ENCODE peak calls at places on chromosomes 3 and 15, in eight cellular contexts. I, G, B, A, O, C, T and X are unnamed samples.

GRCh38 chr3:142809259-142809658 is 79.6 kb downstream of the PCOLCE2 start:
- DNase-seq in G (no peak), B (no peak), C (no peak), I (no peak), A (no peak), T (no peak), O (no peak), X (no peak)

GRCh38 chr15:70584838-70585706 is 178.3 kb downstream of the UACA start:
- DNase-seq in T (no peak), C (peak), O (no peak), I (no peak), G (peak), B (no peak), A (no peak), X (peak)

GRCh38 chr3:150333482-150333881 is 74.6 kb upstream of the TSC22D2 start:
- DNase-seq in G (peak), I (no peak), O (no peak), A (no peak), T (no peak), C (no peak), B (no peak), X (no peak)

GRCh38 chr15:96087180-96087886 is 243.2 kb upstream of the NR2F2 start:
- DNase-seq in I (no peak), B (no peak), G (peak), O (no peak), A (no peak), T (no peak), C (no peak), X (no peak)

GRCh38 chr15:60735559-60736047 is 256.7 kb upstream of the ICE2 start:
- DNase-seq in B (no peak), T (no peak), A (no peak), C (no peak), I (no peak), O (no peak), G (no peak), X (no peak)

GRCh38 chr3:24149032-24149431 is 203.9 kb downstream of the NR1D2 start:
- DNase-seq in A (no peak), I (no peak), C (no peak), G (peak), O (no peak), T (no peak), B (no peak), X (peak)

GRCh38 chr3:160686955-160687535 is 10.1 kb downstream of the ARL14 start:
- DNase-seq in A (no peak), G (no peak), O (peak), B (no peak), C (peak), I (peak), T (no peak), X (peak)

GRCh38 chr3:113758389-113759029 is 11.7 kb downstream of the ATP6V1A start:
- DNase-seq in O (peak), A (no peak), T (no peak), G (no peak), B (no peak), I (peak), C (peak), X (peak)

GRCh38 chr3:37217098-37217849 is 42.9 kb upstream of the LRRFIP2 start:
- DNase-seq in T (no peak), I (no peak), G (no peak), A (peak), C (no peak), B (no peak), O (no peak), X (no peak)

GRCh38 chr3:134361162-134361831 is 12.9 kb downstream of the AMOTL2 start:
- DNase-seq in C (no peak), T (no peak), O (no peak), B (no peak), A (no peak), G (peak), I (no peak), X (no peak)

GRCh38 chr3:48404440-48405342 is 25.2 kb downstream of the PLXNB1 start:
- DNase-seq in B (no peak), C (no peak), I (no peak), T (peak), G (no peak), A (peak), O (no peak), X (no peak)

GRCh38 chr3:65953881-65954733 is 84.6 kb downstream of the MAGI1 start:
- DNase-seq in B (no peak), O (no peak), A (peak), I (peak), C (peak), G (peak), T (no peak), X (no peak)

GRCh38 chr3:146929696-146930095 is 324.6 kb upstream of the PLSCR5 start:
- DNase-seq in G (no peak), O (peak), T (no peak), I (no peak), C (no peak), A (no peak), B (no peak), X (no peak)

GRCh38 chr15:65032823-65033537 is 3.5 kb upstream of the MTFMT start:
- DNase-seq in C (peak), O (peak), A (peak), B (peak), T (no peak), G (peak), I (peak), X (peak)

GRCh38 chr3:10189557-10190374 is 25.0 kb downstream of the IRAK2 start:
- DNase-seq in O (peak), C (peak), I (peak), T (peak), G (no peak), A (peak), B (peak), X (peak)

GRCh38 chr15:62469874-62470688 is 305.0 kb upstream of the C2CD4B start:
- DNase-seq in T (peak), A (peak), C (peak), O (peak), I (peak), G (peak), B (no peak), X (peak)

GRCh38 chr3:13518516-13519351 is 30.2 kb upstream of the FBLN2 start:
- DNase-seq in T (peak), A (no peak), I (peak), O (no peak), B (no peak), C (no peak), G (no peak), X (no peak)

GRCh38 chr3:17832021-17832420 is 89.6 kb upstream of the TBC1D5 start:
- DNase-seq in G (no peak), C (peak), T (no peak), A (no peak), O (peak), I (peak), B (no peak), X (peak)

GRCh38 chr3:59334585-59334984 is 284.8 kb upstream of the CFAP20DC start:
- DNase-seq in G (no peak), A (no peak), B (no peak), C (peak), O (peak), T (no peak), I (peak), X (peak)

GRCh38 chr3:137165117-137165806 is 207.5 kb downstream of the IL20RB start:
- DNase-seq in B (no peak), G (peak), I (no peak), T (no peak), A (no peak), C (peak), O (peak), X (peak)

GRCh38 chr3:60841355-60841754 is 409.9 kb downstream of the FHIT start:
- DNase-seq in A (peak), I (peak), G (no peak), O (peak), T (no peak), C (no peak), B (no peak), X (no peak)

GRCh38 chr3:23805881-23806321 is at the start of gene UBE2E1:
- DNase-seq in A (peak), I (peak), B (peak), T (peak), G (no peak), O (peak), C (peak), X (peak)

GRCh38 chr3:27976933-27977332 is 254.8 kb upstream of the EOMES start:
- DNase-seq in G (no peak), C (peak), I (peak), T (no peak), B (peak), O (peak), A (no peak), X (peak)

DNA sequence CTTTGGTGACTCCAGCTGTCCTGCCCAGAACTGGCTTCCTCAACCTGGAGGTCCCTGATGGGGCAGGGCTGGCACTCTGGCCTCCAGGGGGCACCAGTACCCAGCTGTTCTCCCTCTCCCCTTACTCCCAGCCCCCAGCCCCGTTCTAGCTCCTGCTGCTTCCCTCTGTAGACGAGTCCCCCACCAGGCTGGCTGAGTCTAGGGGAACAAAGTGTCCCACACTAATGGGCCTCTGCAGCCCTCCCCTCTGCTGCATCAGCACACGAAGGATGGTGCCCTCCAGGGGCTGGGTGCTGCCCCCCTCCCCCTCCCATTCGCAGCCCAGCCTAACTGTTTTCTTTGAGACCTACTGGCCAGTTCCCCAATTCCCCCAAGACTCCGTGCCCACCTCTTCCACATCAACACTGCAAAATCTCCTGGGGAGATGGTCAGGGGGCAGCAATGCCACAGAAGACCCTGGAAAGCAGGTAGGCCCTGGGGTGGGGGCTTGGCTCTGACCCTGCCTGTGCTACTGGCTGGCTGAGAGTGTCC is 4.2 kb downstream of the RHCG start:
- DNase-seq in I (no peak), G (peak), C (no peak), T (no peak), A (no peak), B (peak), O (no peak), X (no peak)
- TF ChIP-seq CTCF in I (peak), G (peak), C (peak), T (no peak), A (no peak), B (peak), O (peak), X (peak)

DNA sequence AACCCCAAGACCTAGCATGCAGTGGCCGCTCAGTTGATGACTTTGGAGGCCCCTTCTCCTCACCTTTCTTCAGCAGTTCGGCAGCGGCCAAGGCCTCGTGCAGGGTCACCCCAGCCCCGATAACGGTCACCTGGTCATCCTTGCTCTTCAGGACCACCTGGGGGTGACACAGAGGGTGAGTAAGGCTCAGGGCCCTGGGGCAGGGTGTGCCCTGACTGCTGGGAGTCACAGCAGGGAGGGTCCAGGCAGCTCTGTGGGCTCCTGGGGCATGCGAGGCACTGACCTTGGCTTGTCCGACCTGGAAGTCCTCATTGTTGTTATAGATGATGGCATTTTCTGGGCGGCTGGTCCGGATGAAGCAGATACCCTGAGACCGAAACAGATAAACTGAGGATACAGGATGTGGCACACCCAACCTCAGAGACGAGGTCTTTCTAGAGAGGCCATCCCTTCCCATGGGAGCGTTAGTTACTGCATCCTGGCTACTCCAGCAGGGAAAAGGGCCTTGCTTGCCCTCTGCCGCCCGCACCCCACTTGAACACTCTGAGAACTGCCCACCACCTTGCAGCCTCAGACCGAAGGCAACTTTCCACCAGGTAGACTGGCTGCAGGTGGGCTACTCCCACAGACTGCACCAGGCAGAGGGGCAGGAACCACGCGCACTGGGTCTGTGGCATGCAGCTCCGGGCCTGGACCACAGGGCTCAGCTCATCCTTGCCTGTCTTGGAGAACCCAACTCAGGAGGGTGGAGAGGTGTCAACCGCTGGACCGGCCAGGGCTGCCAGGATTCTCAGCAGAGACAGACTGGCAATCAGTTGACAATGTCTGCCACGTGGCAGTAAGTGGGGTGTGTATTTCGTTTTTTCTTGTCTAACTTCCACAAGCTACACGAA is 27.6 kb downstream of the TKT start:
- DNase-seq in B (no peak), C (no peak), T (no peak), G (no peak), I (no peak), A (peak), O (no peak), X (no peak)
- H3K4me3 ChIP-seq in B (no peak), C (no peak), T (no peak), G (no peak), I (no peak), A (no peak), O (no peak), X (no peak)

GRCh38 chr3:171778493-171778892 is 31.8 kb downstream of the PLD1 start:
- DNase-seq in C (no peak), B (no peak), O (no peak), T (no peak), A (no peak), I (no peak), G (no peak), X (no peak)
- TF ChIP-seq CTCF in C (no peak), B (no peak), O (no peak), T (no peak), A (no peak), I (no peak), G (no peak), X (no peak)

GRCh38 chr15:78875107-78875914 is 2.6 kb downstream of the MORF4L1 start:
- DNase-seq in I (no peak), B (no peak), A (no peak), T (no peak), C (no peak), G (peak), O (no peak), X (no peak)
- H3K4me3 ChIP-seq in I (peak), B (peak), A (peak), T (peak), C (peak), G (peak), O (peak), X (peak)

GRCh38 chr3:129263161-129263910 is 13.9 kb downstream of the COPG1 start:
- DNase-seq in C (no peak), B (no peak), T (no peak), A (no peak), I (no peak), G (no peak), O (no peak), X (no peak)
- TF ChIP-seq CTCF in C (no peak), B (no peak), T (no peak), A (no peak), I (no peak), G (no peak), O (no peak), X (no peak)

GRCh38 chr15:91997163-91997562 is 143.7 kb downstream of the SLCO3A1 start:
- DNase-seq in G (no peak), C (no peak), A (no peak), B (no peak), I (no peak), O (no peak), T (no peak), X (no peak)
- H3K4me3 ChIP-seq in G (no peak), C (no peak), A (no peak), B (no peak), I (no peak), O (no peak), T (no peak), X (no peak)

GRCh38 chr3:45654344-45654934 is 34.8 kb upstream of the SACM1L start:
- DNase-seq in A (no peak), B (peak), G (no peak), T (no peak), O (no peak), I (no peak), C (no peak), X (no peak)
- TF ChIP-seq CTCF in A (no peak), B (no peak), G (peak), T (no peak), O (no peak), I (no peak), C (peak), X (no peak)

GRCh38 chr3:114878119-114878839 is 268.8 kb downstream of the ZBTB20 start:
- DNase-seq in I (no peak), G (no peak), C (peak), T (no peak), O (peak), B (no peak), A (no peak), X (peak)

GRCh38 chr3:114877378-114878118 is 269.5 kb downstream of the ZBTB20 start:
- DNase-seq in O (no peak), G (no peak), A (no peak), I (no peak), T (no peak), C (no peak), B (no peak), X (no peak)

GRCh38 chr3:114880078-114880477 is 267.0 kb downstream of the ZBTB20 start:
- DNase-seq in I (no peak), G (no peak), C (no peak), A (no peak), B (no peak), T (no peak), O (no peak), X (no peak)

GRCh38 chr3:114874447-114874846 is 272.6 kb downstream of the ZBTB20 start:
- DNase-seq in T (no peak), C (no peak), A (peak), I (no peak), B (no peak), O (no peak), G (no peak), X (no peak)

GRCh38 chr3:114879059-114880031 is 267.7 kb downstream of the ZBTB20 start:
- DNase-seq in O (peak), C (peak), I (peak), B (no peak), A (peak), T (no peak), G (no peak), X (peak)
- H3K4me3 ChIP-seq in O (peak), C (no peak), I (no peak), B (no peak), A (peak), T (no peak), G (no peak), X (no peak)

DNA sequence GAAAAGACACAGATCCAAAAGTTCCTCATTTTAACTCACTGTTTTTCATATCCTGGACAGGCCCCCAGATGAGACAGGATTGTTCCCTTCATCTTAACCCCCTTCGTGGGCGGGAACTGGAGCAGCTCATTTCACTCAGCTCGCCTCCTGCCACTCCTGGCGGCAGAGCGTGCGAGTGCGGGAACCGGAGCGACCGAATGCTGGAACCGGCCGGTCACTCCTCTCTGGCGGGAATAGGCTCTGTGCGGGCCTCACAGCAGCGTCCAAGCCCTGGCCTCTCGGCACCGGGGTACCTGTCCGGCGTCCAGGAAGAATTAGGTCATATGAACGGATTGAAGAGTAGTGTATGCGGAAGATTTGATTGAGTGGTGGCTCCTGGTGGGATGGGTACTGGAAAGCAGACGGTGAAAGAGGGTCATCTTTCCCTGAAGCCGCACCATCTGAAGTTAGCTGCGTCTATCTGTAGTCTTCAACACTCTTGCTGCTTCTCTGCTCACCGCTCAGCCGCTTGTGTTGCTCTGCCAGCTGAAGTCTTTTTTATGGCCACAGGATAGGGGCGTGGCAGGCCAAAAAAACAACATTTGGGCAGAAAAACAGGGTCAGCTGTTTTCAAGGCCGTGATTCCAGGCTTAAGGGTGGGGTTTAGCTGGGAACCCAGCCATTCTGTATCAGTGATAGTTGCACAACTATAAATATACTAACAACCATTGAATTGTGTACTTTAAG is 42.3 kb upstream of the FXR1 start:
- DNase-seq in A (no peak), I (peak), T (no peak), C (no peak), O (peak), G (peak), B (no peak), X (peak)
- TF ChIP-seq CTCF in A (no peak), I (peak), T (no peak), C (peak), O (no peak), G (peak), B (no peak), X (peak)